ENCODE peak calls at places on chromosome 21, in four cellular contexts. O is effector memory CD8-positive, alpha-beta T cell; U is NCI-H524; E is NCI-H187 treated with DMSO at 0.1 percent for 48 hours. L is an unnamed sample.

GRCh38 chr21:15731243-15731613 is 1.4 kb downstream of the USP25 start:
- DNase-seq in O (no peak), U (no peak), E (no peak), L (no peak)

GRCh38 chr21:36788116-36788515 is 89.2 kb downstream of the SIM2 start:
- DNase-seq in O (no peak), U (no peak), E (no peak), L (no peak)

GRCh38 chr21:38796426-38796825 is 9.3 kb upstream of the ETS2 start:
- DNase-seq in O (no peak), U (no peak), E (no peak), L (no peak)

GRCh38 chr21:36411301-36411700 is 26.1 kb downstream of the CHAF1B start:
- DNase-seq in O (no peak), U (no peak), E (no peak), L (no peak)

GRCh38 chr21:24895885-24896734 is 711.2 kb downstream of the MRPL39 start:
- DNase-seq in O (no peak), U (no peak), E (no peak), L (peak)

GRCh38 chr21:39332175-39332574 is 16.7 kb downstream of the HMGN1 start:
- DNase-seq in O (no peak), U (no peak), E (no peak), L (no peak)

GRCh38 chr21:45078877-45079281 is 4.5 kb downstream of the ADARB1 start:
- DNase-seq in O (peak), U (no peak), E (no peak), L (no peak)

GRCh38 chr21:34743831-34744230 is 75.0 kb downstream of the CLIC6 start:
- DNase-seq in O (no peak), U (no peak), E (no peak), L (no peak)

GRCh38 chr21:45057886-45058285 is 16.5 kb upstream of the ADARB1 start:
- DNase-seq in O (no peak), U (no peak), E (no peak), L (no peak)

GRCh38 chr21:44618909-44619308 is 7.0 kb downstream of the KRTAP10-8 start:
- DNase-seq in O (peak), U (no peak), E (no peak), L (no peak)

GRCh38 chr21:18340387-18340942 is 63.1 kb downstream of the TMPRSS15 start:
- DNase-seq in O (no peak), U (no peak), E (no peak), L (no peak)

GRCh38 chr21:38277501-38278111 is 20.8 kb downstream of the KCNJ15 start:
- DNase-seq in O (no peak), U (no peak), E (no peak), L (no peak)

GRCh38 chr21:31455506-31455905 is 111.4 kb upstream of the TIAM1 start:
- DNase-seq in O (no peak), U (no peak), E (no peak), L (no peak)

GRCh38 chr21:42834730-42835191 is 44.6 kb downstream of the WDR4 start:
- DNase-seq in O (no peak), U (no peak), E (no peak), L (no peak)

GRCh38 chr21:37380349-37381323 is 14.1 kb downstream of the DYRK1A start:
- DNase-seq in O (no peak), U (peak), E (no peak), L (no peak)

GRCh38 chr21:46626536-46627302 is 8.8 kb upstream of the PRMT2 start:
- DNase-seq in O (no peak), U (no peak), E (no peak), L (no peak)

GRCh38 chr21:33281101-33281652 is 15.0 kb downstream of the IL10RB start:
- DNase-seq in O (no peak), U (no peak), E (no peak), L (no peak)

GRCh38 chr21:41537356-41537755 is 29.4 kb upstream of the TMPRSS2 start:
- DNase-seq in O (no peak), U (no peak), E (no peak), L (no peak)

GRCh38 chr21:29095203-29095602 is 21.8 kb upstream of the CCT8 start:
- DNase-seq in O (no peak), U (no peak), E (no peak), L (no peak)

GRCh38 chr21:44919111-44919912 is 1.4 kb downstream of the ITGB2 start:
- DNase-seq in O (no peak), U (no peak), E (no peak), L (no peak)

GRCh38 chr21:33374080-33374873 is 28.9 kb upstream of the IFNGR2 start:
- DNase-seq in O (peak), U (peak), E (no peak), L (peak)

GRCh38 chr21:26800455-26801454 is 44.5 kb downstream of the ADAMTS1 start:
- DNase-seq in O (no peak), U (peak), E (no peak), L (no peak)

GRCh38 chr21:37578471-37579126 is 212.0 kb downstream of the DYRK1A start:
- DNase-seq in O (no peak), U (no peak), E (no peak), L (no peak)

GRCh38 chr21:42125571-42126544 is 54.7 kb downstream of the UMODL1 start:
- DNase-seq in O (no peak), U (no peak), E (no peak), L (no peak)

GRCh38 chr21:27372381-27372780 is 405.5 kb upstream of the ADAMTS5 start:
- DNase-seq in O (no peak), U (no peak), E (no peak), L (no peak)

GRCh38 chr21:46159841-46160562 is 4.6 kb upstream of the FTCD start:
- DNase-seq in O (no peak), U (no peak), E (no peak), L (no peak)

GRCh38 chr21:37412603-37413360 is 46.2 kb downstream of the DYRK1A start:
- DNase-seq in O (no peak), U (no peak), E (no peak), L (no peak)

GRCh38 chr21:44253832-44254700 is 7.6 kb downstream of the DNMT3L start:
- DNase-seq in O (no peak), U (no peak), E (no peak), L (no peak)

GRCh38 chr21:37367758-37368535 is 1.4 kb downstream of the DYRK1A start:
- DNase-seq in O (peak), U (no peak), E (no peak), L (peak)

GRCh38 chr21:24014381-24014780 is 1592.9 kb downstream of the MRPL39 start:
- DNase-seq in O (no peak), U (no peak), E (no peak), L (no peak)

GRCh38 chr21:44648557-44649311 is 2.5 kb downstream of the KRTAP10-11 start:
- DNase-seq in O (no peak), U (no peak), E (no peak), L (no peak)

GRCh38 chr21:43805275-43805800 is 16.0 kb downstream of the RRP1 start:
- DNase-seq in O (no peak), U (no peak), E (no peak), L (no peak)